ENCODE peak calls at places on chromosomes 13 and 19, in four cellular contexts. One of them, this sample, is unnamed.
A peak's percentile ranks its signal among the peaks of the same experiment; 100 is the strongest.

GRCh38 chr19:45645631-45646344 is 6.6 kb upstream of the EML2 start:
- DNase-seq in DMS153: peak; percentile 80
- DNase-seq in cerebellar nuclear complex: peak; percentile 75
- DNase-seq in uterus: peak; percentile 49
- DNase-seq in this sample: no peak

GRCh38 chr19:1001538-1002166 is 1.4 kb downstream of the GRIN3B start:
- DNase-seq in DMS153: no peak
- DNase-seq in cerebellar nuclear complex: no peak
- DNase-seq in uterus: no peak
- DNase-seq in this sample: no peak

GRCh38 chr19:6276447-6276846 is 3.3 kb downstream of the MLLT1 start:
- DNase-seq in DMS153: no peak
- DNase-seq in cerebellar nuclear complex: no peak
- DNase-seq in uterus: peak; percentile 80
- DNase-seq in this sample: no peak

GRCh38 chr19:15253513-15253912 is 21.3 kb upstream of the EPHX3 start:
- DNase-seq in DMS153: no peak
- DNase-seq in cerebellar nuclear complex: no peak
- DNase-seq in uterus: peak; percentile 37
- DNase-seq in this sample: no peak

GRCh38 chr19:51422053-51422448 is 4.6 kb upstream of the SIGLEC10 start:
- DNase-seq in DMS153: no peak
- DNase-seq in cerebellar nuclear complex: no peak
- DNase-seq in uterus: no peak
- DNase-seq in this sample: no peak

GRCh38 chr13:38888309-38888708 is 102.3 kb downstream of the STOML3 start:
- DNase-seq in DMS153: no peak
- DNase-seq in cerebellar nuclear complex: no peak
- DNase-seq in uterus: no peak
- DNase-seq in this sample: no peak

GRCh38 chr19:9144920-9145319 is 4.7 kb downstream of the ZNF317 start:
- DNase-seq in DMS153: no peak
- DNase-seq in cerebellar nuclear complex: no peak
- DNase-seq in uterus: no peak
- DNase-seq in this sample: no peak

GRCh38 chr19:10662384-10663251 is 8.5 kb downstream of the ILF3 start:
- DNase-seq in DMS153: no peak
- DNase-seq in cerebellar nuclear complex: no peak
- DNase-seq in uterus: no peak
- DNase-seq in this sample: no peak

GRCh38 chr13:92175330-92175729 is 776.9 kb downstream of the GPC5 start:
- DNase-seq in DMS153: no peak
- DNase-seq in cerebellar nuclear complex: no peak
- DNase-seq in uterus: no peak
- DNase-seq in this sample: no peak

GRCh38 chr19:7348587-7349230 is at the start of gene ARHGEF18:
- DNase-seq in DMS153: no peak
- DNase-seq in cerebellar nuclear complex: no peak
- DNase-seq in uterus: no peak
- DNase-seq in this sample: no peak

GRCh38 chr13:98557934-98558630 is 18.8 kb downstream of the STK24 start:
- DNase-seq in DMS153: no peak
- DNase-seq in cerebellar nuclear complex: no peak
- DNase-seq in uterus: no peak
- DNase-seq in this sample: no peak

GRCh38 chr19:49676136-49676689 is 858 bp upstream of the PRMT1 start:
- DNase-seq in DMS153: peak; percentile 90
- DNase-seq in cerebellar nuclear complex: peak; percentile 62
- DNase-seq in uterus: peak; percentile 93
- DNase-seq in this sample: no peak

GRCh38 chr19:54631489-54631888 is 1.2 kb downstream of the LILRB1 start:
- DNase-seq in DMS153: no peak
- DNase-seq in cerebellar nuclear complex: no peak
- DNase-seq in uterus: no peak
- DNase-seq in this sample: no peak

GRCh38 chr13:25462301-25463125 is 90.7 kb downstream of the ATP8A2 start:
- DNase-seq in DMS153: no peak
- DNase-seq in cerebellar nuclear complex: no peak
- DNase-seq in uterus: no peak
- DNase-seq in this sample: no peak

GRCh38 chr19:39052243-39052746 is 19.9 kb upstream of the FBXO27 start:
- DNase-seq in DMS153: no peak
- DNase-seq in cerebellar nuclear complex: no peak
- DNase-seq in uterus: peak; percentile 26
- DNase-seq in this sample: no peak

GRCh38 chr19:2329162-2329505 is 650 bp downstream of the SPPL2B start:
- DNase-seq in DMS153: no peak
- DNase-seq in cerebellar nuclear complex: no peak
- DNase-seq in uterus: no peak
- DNase-seq in this sample: no peak

GRCh38 chr19:40265055-40265762 is 19.9 kb downstream of the AKT2 start:
- DNase-seq in DMS153: no peak
- DNase-seq in cerebellar nuclear complex: no peak
- DNase-seq in uterus: no peak
- DNase-seq in this sample: no peak

GRCh38 chr13:83327091-83327490 is 555.2 kb downstream of the SLITRK1 start:
- DNase-seq in DMS153: no peak
- DNase-seq in cerebellar nuclear complex: no peak
- DNase-seq in uterus: no peak
- DNase-seq in this sample: no peak

GRCh38 chr19:40974633-40975037 is 16.4 kb upstream of the CYP2B6 start:
- DNase-seq in DMS153: peak; percentile 25
- DNase-seq in cerebellar nuclear complex: no peak
- DNase-seq in uterus: peak; percentile 54
- DNase-seq in this sample: no peak

GRCh38 chr19:32876919-32877285 is 7.3 kb upstream of the SLC7A9 start:
- DNase-seq in DMS153: no peak
- DNase-seq in cerebellar nuclear complex: no peak
- DNase-seq in uterus: no peak
- DNase-seq in this sample: no peak

GRCh38 chr19:17673937-17674799 is 14.0 kb downstream of the UNC13A start:
- DNase-seq in DMS153: no peak
- DNase-seq in cerebellar nuclear complex: peak; percentile 56
- DNase-seq in uterus: no peak
- DNase-seq in this sample: no peak

GRCh38 chr19:47658431-47659383 is 49.8 kb downstream of the BICRA start:
- DNase-seq in DMS153: no peak
- DNase-seq in cerebellar nuclear complex: no peak
- DNase-seq in uterus: no peak
- DNase-seq in this sample: no peak

GRCh38 chr19:17162580-17162979 is 52.6 kb upstream of the USE1 start:
- DNase-seq in DMS153: no peak
- DNase-seq in cerebellar nuclear complex: no peak
- DNase-seq in uterus: no peak
- DNase-seq in this sample: no peak

GRCh38 chr13:75372517-75372916 is 109.5 kb downstream of the TBC1D4 start:
- DNase-seq in DMS153: no peak
- DNase-seq in cerebellar nuclear complex: no peak
- DNase-seq in uterus: no peak
- DNase-seq in this sample: no peak

GRCh38 chr19:32219881-32220552 is 125.4 kb upstream of the ZNF507 start:
- DNase-seq in DMS153: no peak
- DNase-seq in cerebellar nuclear complex: no peak
- DNase-seq in uterus: no peak
- DNase-seq in this sample: no peak

This sample was measured in cortex of kidney.